ENCODE peak calls at places on chromosomes 12 and 14, in seven cellular contexts. W, C, H, B, R, K and F are unnamed samples. For H3K9me3, the result is how much of the 10 kb centered on the place peaks cover.

GRCh38 chr12:107775093-107775721 is 703 bp downstream of the ASCL4 start:
- DNase-seq in W (no peak), C (no peak), H (peak), B (no peak), R (peak), K (no peak), F (no peak)

GRCh38 chr14:100037351-100037750 is 27.9 kb upstream of the EVL start:
- DNase-seq in W (no peak), C (peak), H (no peak), B (no peak), R (peak), K (no peak), F (peak)

GRCh38 chr14:74913986-74914573 is 9.0 kb downstream of the RPS6KL1 start:
- DNase-seq in W (peak), C (peak), H (peak), B (peak), R (peak), K (peak), F (peak)

GRCh38 chr12:52884526-52885293 is 20.2 kb downstream of the KRT8 start:
- DNase-seq in W (peak), C (peak), H (peak), B (no peak), R (peak), K (no peak), F (peak)

GRCh38 chr14:99899578-99900178 is 106.5 kb downstream of the EML1 start:
- DNase-seq in W (peak), C (peak), H (no peak), B (no peak), R (peak), K (peak), F (peak)

GRCh38 chr12:31491395-31491794 is 99.5 kb downstream of the DENND5B start:
- DNase-seq in W (no peak), C (no peak), H (no peak), B (no peak), R (no peak), K (no peak), F (peak)

GRCh38 chr14:62670526-62670925 is 374.7 kb downstream of the KCNH5 start:
- DNase-seq in W (no peak), C (no peak), H (no peak), B (no peak), R (no peak), K (no peak), F (no peak)

GRCh38 chr12:100572184-100572583 is 1.3 kb upstream of the GAS2L3 start:
- DNase-seq in W (no peak), C (no peak), H (no peak), B (no peak), R (no peak), K (no peak), F (no peak)

GRCh38 chr12:121033625-121034349 is 5.3 kb downstream of the OASL start:
- DNase-seq in W (peak), C (peak), H (no peak), B (peak), R (peak), K (peak), F (peak)

GRCh38 chr12:104457746-104458644 is 1.2 kb downstream of the CHST11 start:
- DNase-seq in W (peak), C (no peak), H (peak), B (no peak), R (peak), K (no peak), F (peak)

GRCh38 chr14:37709419-37710195 is 114.2 kb downstream of the TTC6 start:
- DNase-seq in W (peak), C (peak), H (no peak), B (no peak), R (peak), K (peak), F (peak)

GRCh38 chr12:23906329-23906728 is 43.1 kb downstream of the SOX5 start:
- DNase-seq in W (peak), C (peak), H (peak), B (no peak), R (peak), K (no peak), F (peak)

GRCh38 chr12:68440068-68440581 is 108.0 kb upstream of the MDM1 start:
- DNase-seq in W (peak), C (peak), H (no peak), B (peak), R (peak), K (no peak), F (no peak)

GRCh38 chr14:60637490-60638452 is 11.5 kb downstream of the SIX1 start:
- DNase-seq in W (peak), C (peak), H (peak), B (no peak), R (peak), K (no peak), F (peak)
- TF ChIP-seq EZH2 in W (no peak), C (no peak), H (peak), B (no peak), R (no peak), K (no peak), F (no peak)

GRCh38 chr12:22215467-22216253 is 118.8 kb downstream of the ST8SIA1 start:
- DNase-seq in W (no peak), C (peak), H (no peak), B (no peak), R (peak), K (no peak), F (no peak)
- H3K27ac ChIP-seq in W (no peak), C (no peak), H (no peak), B (no peak), R (no peak), K (no peak), F (no peak)

GRCh38 chr14:105841022-105842009 is 314.9 kb downstream of the TMEM121 start:
- DNase-seq in W (no peak), C (no peak), H (no peak), B (no peak), R (no peak), K (no peak), F (no peak)
- H3K9me3 ChIP-seq in W (under half), C (under half), H (under half), B (under half), R (under half), K (under half), F (under half)

GRCh38 chr12:114396153-114396868 is 9.6 kb downstream of the TBX5 start:
- DNase-seq in W (no peak), C (peak), H (peak), B (no peak), R (peak), K (no peak), F (no peak)
- TF ChIP-seq EZH2 in W (no peak), C (no peak), H (peak), B (no peak), R (no peak), K (no peak), F (no peak)